ENCODE peak calls at places on chromosomes 13 and 19, in nine cellular contexts. U is COLO829; T is substantia nigra; G is Calu3; M is lower leg skin; H is RWPE1; A is CD8-positive, alpha-beta T cell; Z is cardiac fibroblast; S is left ventricle myocardium inferior. C is an unnamed sample.

GRCh38 chr19:32174386-32175113 is 170.9 kb upstream of the ZNF507 start:
- DNase-seq in U (no peak), T (no peak), G (no peak), M (peak; percentile 52), H (no peak), A (no peak), Z (no peak), S (no peak), C (no peak)

GRCh38 chr13:26629260-26629659 is 71.8 kb downstream of the WASF3 start:
- DNase-seq in U (peak; percentile 18), T (no peak), G (no peak), M (no peak), H (no peak), A (no peak), Z (peak; percentile 39), S (no peak), C (no peak)

GRCh38 chr13:28526876-28527275 is 31.9 kb upstream of the FLT1 start:
- DNase-seq in U (no peak), T (no peak), G (no peak), M (no peak), H (no peak), A (no peak), Z (no peak), S (no peak), C (no peak)

GRCh38 chr19:38395381-38396127 is 7.1 kb downstream of the SPRED3 start:
- DNase-seq in U (no peak), T (no peak), G (no peak), M (no peak), H (no peak), A (peak; percentile 33), Z (no peak), S (no peak), C (no peak)

GRCh38 chr19:49553451-49554271 is 25.9 kb downstream of the RCN3 start:
- DNase-seq in U (no peak), T (no peak), G (no peak), M (no peak), H (peak; percentile 77), A (peak; percentile 51), Z (peak; percentile 90), S (no peak), C (no peak)

GRCh38 chr19:49042177-49042576 is 1.5 kb upstream of the CGB5 start:
- DNase-seq in U (no peak), T (no peak), G (peak; percentile 89), M (no peak), H (no peak), A (no peak), Z (peak; percentile 45), S (no peak), C (no peak)

GRCh38 chr13:43408274-43408673 is 378.5 kb downstream of the ENOX1 start:
- DNase-seq in U (no peak), T (no peak), G (no peak), M (no peak), H (no peak), A (no peak), Z (no peak), S (no peak), C (no peak)

GRCh38 chr13:108595416-108596257 is 33.8 kb upstream of the MYO16 start:
- DNase-seq in U (no peak), T (no peak), G (no peak), M (no peak), H (no peak), A (no peak), Z (no peak), S (no peak), C (no peak)

GRCh38 chr13:43019811-43020210 is 3.6 kb upstream of the DNAJC15 start:
- DNase-seq in U (no peak), T (no peak), G (no peak), M (no peak), H (no peak), A (no peak), Z (no peak), S (no peak), C (no peak)

GRCh38 chr19:440391-441212 is 20.2 kb downstream of the SHC2 start:
- DNase-seq in U (no peak), T (no peak), G (no peak), M (no peak), H (no peak), A (no peak), Z (no peak), S (no peak), C (no peak)

GRCh38 chr13:94825507-94825906 is 113.2 kb upstream of the SOX21 start:
- DNase-seq in U (no peak), T (peak; percentile 58), G (no peak), M (no peak), H (no peak), A (no peak), Z (peak; percentile 20), S (peak; percentile 54), C (no peak)

C was measured in right cardiac atrium.